ENCODE peak calls at places on chromosome 15, in nine cellular contexts. F, I, W, D, Y, O, K, U and R are unnamed samples.

GRCh38 chr15:43998607-43999006 is 171.8 kb downstream of the WDR76 start:
- DNase-seq in D (no peak), O (no peak), W (no peak), K (no peak), F (no peak), U (no peak), I (no peak), Y (no peak), R (peak; percentile 55)

GRCh38 chr15:81229596-81229995 is 32.9 kb downstream of the IL16 start:
- DNase-seq in W (no peak), F (no peak), O (peak; percentile 84), U (peak; percentile 76), I (no peak), K (no peak), D (no peak), Y (no peak), R (no peak)

GRCh38 chr15:80585544-80586018 is 109.5 kb upstream of the ABHD17C start:
- DNase-seq in K (no peak), I (no peak), W (peak; percentile 32), U (no peak), Y (no peak), O (no peak), D (no peak), F (no peak), R (peak; percentile 13)

GRCh38 chr15:69305204-69305931 is 6.7 kb downstream of the PAQR5 start:
- DNase-seq in D (no peak), K (no peak), U (no peak), O (no peak), Y (no peak), W (no peak), F (no peak), I (peak; percentile 58), R (peak; percentile 67)

GRCh38 chr15:32671339-32672325 is 30.1 kb downstream of the SCG5 start:
- DNase-seq in I (no peak), F (no peak), O (no peak), D (no peak), U (no peak), K (no peak), W (no peak), Y (no peak), R (no peak)

GRCh38 chr15:35858707-35859106 is 312.7 kb upstream of the DPH6 start:
- DNase-seq in I (no peak), U (no peak), O (no peak), F (no peak), W (no peak), D (no peak), Y (no peak), K (no peak), R (no peak)

GRCh38 chr15:68994149-68994548 is 20.3 kb upstream of the NOX5 start:
- DNase-seq in K (no peak), I (no peak), Y (no peak), F (no peak), D (no peak), U (no peak), O (peak; percentile 34), W (no peak), R (no peak)

GRCh38 chr15:91956026-91956723 is 102.7 kb downstream of the SLCO3A1 start:
- DNase-seq in F (peak; percentile 36), Y (no peak), O (no peak), W (no peak), D (no peak), U (no peak), I (no peak), K (no peak), R (no peak)

GRCh38 chr15:33852094-33852493 is 116.2 kb upstream of the CHRM5 start:
- DNase-seq in Y (no peak), F (no peak), K (no peak), W (no peak), I (no peak), O (no peak), D (no peak), U (no peak), R (no peak)

GRCh38 chr15:71093089-71094024 is 21.9 kb upstream of the THSD4 start:
- DNase-seq in D (no peak), F (peak; percentile 74), W (peak; percentile 72), U (no peak), O (no peak), I (no peak), Y (no peak), K (no peak), R (peak; percentile 72)

GRCh38 chr15:69014454-69014853 is at the start of gene NOX5:
- DNase-seq in F (no peak), I (peak; percentile 34), U (no peak), D (no peak), W (no peak), O (no peak), Y (no peak), K (no peak), R (no peak)

GRCh38 chr15:100241572-100242479 is 99.9 kb downstream of the ADAMTS17 start:
- DNase-seq in Y (no peak), D (no peak), F (no peak), K (no peak), W (no peak), O (no peak), I (peak; percentile 74), U (no peak), R (no peak)

GRCh38 chr15:31352911-31353811 is 26.5 kb downstream of the KLF13 start:
- DNase-seq in O (no peak), K (peak; percentile 92), U (peak; percentile 89), I (peak; percentile 50), Y (peak; percentile 83), F (no peak), D (peak; percentile 34), W (peak; percentile 67), R (peak; percentile 78)

GRCh38 chr15:97317163-97317562 is 643.3 kb upstream of the ARRDC4 start:
- DNase-seq in F (no peak), O (no peak), U (no peak), K (no peak), D (no peak), I (no peak), W (no peak), Y (no peak), R (no peak)

GRCh38 chr15:43889072-43889471 is 62.3 kb downstream of the WDR76 start:
- DNase-seq in U (no peak), Y (no peak), W (no peak), O (no peak), D (no peak), F (no peak), K (no peak), I (no peak), R (no peak)

GRCh38 chr15:85354432-85354831 is 26.0 kb upstream of the AKAP13 start:
- DNase-seq in W (no peak), O (no peak), U (no peak), Y (no peak), K (no peak), D (no peak), F (no peak), I (no peak), R (no peak)

GRCh38 chr15:101313041-101313761 is 18.2 kb upstream of the SNRPA1 start:
- DNase-seq in F (no peak), U (peak; percentile 53), Y (no peak), D (no peak), I (no peak), W (no peak), K (peak; percentile 69), O (peak; percentile 62), R (no peak)

GRCh38 chr15:90913398-90913944 is 10.4 kb downstream of the MAN2A2 start:
- DNase-seq in W (no peak), D (no peak), F (no peak), K (peak; percentile 64), Y (no peak), U (no peak), O (no peak), I (no peak), R (no peak)

GRCh38 chr15:87154771-87155170 is 1075.1 kb downstream of the AGBL1 start:
- DNase-seq in K (no peak), O (no peak), Y (no peak), F (no peak), U (no peak), W (no peak), I (no peak), D (no peak), R (no peak)

GRCh38 chr15:96392380-96393208 is 62.1 kb downstream of the NR2F2 start:
- DNase-seq in I (peak; percentile 54), W (no peak), D (no peak), Y (no peak), U (no peak), K (no peak), F (no peak), O (no peak), R (no peak)

GRCh38 chr15:70465812-70466211 is 297.5 kb downstream of the UACA start:
- DNase-seq in W (no peak), O (no peak), U (no peak), D (no peak), Y (no peak), I (no peak), F (no peak), K (no peak), R (no peak)

GRCh38 chr15:31041610-31042009 is 50.2 kb upstream of the MTMR10 start:
- DNase-seq in K (no peak), Y (no peak), U (no peak), O (no peak), F (no peak), W (no peak), D (no peak), I (no peak), R (no peak)

GRCh38 chr15:57994468-57995154 is 70.9 kb downstream of the ALDH1A2 start:
- DNase-seq in U (no peak), I (no peak), F (peak; percentile 35), O (no peak), W (no peak), D (no peak), K (no peak), Y (no peak), R (no peak)

GRCh38 chr15:24761704-24762302 is 86.2 kb downstream of the NPAP1 start:
- DNase-seq in U (no peak), K (no peak), F (no peak), W (no peak), Y (no peak), D (no peak), I (no peak), O (no peak), R (no peak)
- TF ChIP-seq CTCF in U (no peak), K (peak; percentile 15), F (peak; percentile 28), W (no peak), Y (peak; percentile 11), D (peak; percentile 31), I (peak; percentile 29), O (no peak), R (no peak)

GRCh38 chr15:76988874-76989780 is 5.8 kb upstream of the PSTPIP1 start:
- DNase-seq in D (no peak), U (peak; percentile 59), F (no peak), I (no peak), K (peak; percentile 67), W (no peak), O (peak; percentile 76), Y (no peak), R (no peak)
- TF ChIP-seq POLR2AphosphoS5 in D (no peak), U (no peak), F (no peak), I (no peak), K (no peak), W (no peak), O (no peak), Y (no peak), R (no peak)

GRCh38 chr15:88476635-88477038 is 9.1 kb downstream of the MRPS11 start:
- DNase-seq in F (no peak), U (no peak), W (peak; percentile 45), Y (no peak), D (peak; percentile 44), I (peak; percentile 59), O (peak; percentile 55), K (no peak), R (no peak)
- TF ChIP-seq CTCF in F (peak; percentile 42), U (peak; percentile 40), W (no peak), Y (peak; percentile 47), D (no peak), I (peak; percentile 79), O (no peak), K (peak; percentile 22), R (peak; percentile 43)

GRCh38 chr15:61780278-61780677 is 280.0 kb downstream of the VPS13C start:
- DNase-seq in F (no peak), O (no peak), D (no peak), Y (no peak), I (no peak), W (no peak), K (no peak), U (no peak), R (no peak)
- TF ChIP-seq POLR2AphosphoS5 in F (no peak), O (no peak), D (no peak), Y (no peak), I (no peak), W (no peak), K (no peak), U (no peak), R (no peak)